ENCODE peak calls at places on chromosomes 7 and 10, in four cellular contexts. W, O, Q and V are unnamed samples.

GRCh38 chr10:88114368-88114767 is 250.9 kb downstream of the PTEN start:
- DNase-seq in W (peak), O (peak), Q (peak), V (peak)

GRCh38 chr7:46492460-46492859 is 571.4 kb upstream of the IGFBP3 start:
- DNase-seq in W (no peak), O (no peak), Q (no peak), V (no peak)

GRCh38 chr7:130941322-130942210 is 207.6 kb upstream of the KLF14 start:
- DNase-seq in W (peak), O (peak), Q (no peak), V (no peak)

GRCh38 chr7:115271332-115272235 is 349.7 kb downstream of the MDFIC start:
- DNase-seq in W (peak), O (no peak), Q (no peak), V (peak)

GRCh38 chr7:39811161-39811614 is 138.9 kb upstream of the CDK13 start:
- DNase-seq in W (peak), O (no peak), Q (peak), V (no peak)

GRCh38 chr10:75512534-75512933 is 81.1 kb downstream of the LRMDA start:
- DNase-seq in W (no peak), O (no peak), Q (peak), V (no peak)

GRCh38 chr7:17109017-17109416 is 189.4 kb upstream of the AHR start:
- DNase-seq in W (peak), O (no peak), Q (no peak), V (no peak)

GRCh38 chr10:44981172-44982113 is 2.8 kb upstream of the DEPP1 start:
- DNase-seq in W (peak), O (no peak), Q (peak), V (no peak)

GRCh38 chr10:113425596-113425995 is 127.3 kb upstream of the HABP2 start:
- DNase-seq in W (no peak), O (no peak), Q (peak), V (peak)

GRCh38 chr10:59708816-59709471 is 706 bp downstream of the SLC16A9 start:
- DNase-seq in W (no peak), O (peak), Q (no peak), V (peak)

GRCh38 chr7:101947899-101948298 is 130.5 kb downstream of the CUX1 start:
- DNase-seq in W (no peak), O (peak), Q (peak), V (peak)

GRCh38 chr10:102616071-102616770 is 28.1 kb upstream of the TRIM8 start:
- DNase-seq in W (no peak), O (peak), Q (no peak), V (no peak)

GRCh38 chr10:67612577-67613537 is 83.1 kb downstream of the CTNNA3 start:
- DNase-seq in W (peak), O (no peak), Q (no peak), V (no peak)

GRCh38 chr7:107044347-107045194 is at the start of gene PRKAR2B:
- DNase-seq in W (peak), O (peak), Q (peak), V (peak)

GRCh38 chr10:77131214-77131613 is 506.4 kb downstream of the KCNMA1 start:
- DNase-seq in W (no peak), O (no peak), Q (no peak), V (no peak)

GRCh38 chr7:151410405-151411390 is 860 bp upstream of the WDR86 start:
- DNase-seq in W (no peak), O (no peak), Q (no peak), V (no peak)

GRCh38 chr7:147535619-147536200 is 1054.9 kb upstream of the C7orf33 start:
- DNase-seq in W (peak), O (no peak), Q (no peak), V (no peak)

GRCh38 chr7:151244871-151245346 is 3.6 kb downstream of the SMARCD3 start:
- DNase-seq in W (no peak), O (no peak), Q (no peak), V (no peak)

GRCh38 chr7:22147113-22147512 is 201.4 kb upstream of the CDCA7L start:
- DNase-seq in W (peak), O (no peak), Q (no peak), V (no peak)

GRCh38 chr7:22251284-22251683 is 105.7 kb downstream of the RAPGEF5 start:
- DNase-seq in W (no peak), O (no peak), Q (no peak), V (peak)

GRCh38 chr10:110207805-110208613 is 604 bp downstream of the MXI1 start:
- DNase-seq in W (peak), O (peak), Q (no peak), V (no peak)

GRCh38 chr7:78055579-78055978 is 257.0 kb downstream of the PHTF2 start:
- DNase-seq in W (no peak), O (no peak), Q (no peak), V (no peak)

GRCh38 chr7:128881458-128882125 is 18.9 kb downstream of the ATP6V1F start:
- DNase-seq in W (no peak), O (no peak), Q (no peak), V (no peak)

GRCh38 chr7:154903083-154903731 is 99.7 kb downstream of the PAXIP1 start:
- DNase-seq in W (no peak), O (no peak), Q (no peak), V (no peak)

GRCh38 chr7:125098377-125098970 is 168.8 kb upstream of the POT1 start:
- DNase-seq in W (no peak), O (no peak), Q (no peak), V (no peak)

GRCh38 chr7:128406986-128407589 is 2.7 kb downstream of the IMPDH1 start:
- DNase-seq in W (no peak), O (no peak), Q (no peak), V (no peak)

GRCh38 chr10:98055875-98056516 is 25.6 kb upstream of the CRTAC1 start:
- DNase-seq in W (no peak), O (no peak), Q (peak), V (no peak)

GRCh38 chr10:43230101-43230908 is 36.6 kb downstream of the RASGEF1A start:
- DNase-seq in W (no peak), O (peak), Q (no peak), V (no peak)